ENCODE peak calls at places on chromosome 5, in five cellular contexts. One of them, this sample, is unnamed. For H3K4me1, the result is how much of the 10 kb centered on the place peaks cover.

GRCh38 chr5:78008356-78008967 is 232.3 kb upstream of the TBCA start:
- DNase-seq in aorta: no peak
- DNase-seq in lung: no peak
- DNase-seq in adipocyte: peak
- DNase-seq in heart right ventricle: no peak
- DNase-seq in this sample: no peak

GRCh38 chr5:126851441-126852103 is 74.6 kb downstream of the LMNB1 start:
- DNase-seq in aorta: no peak
- DNase-seq in lung: no peak
- DNase-seq in adipocyte: no peak
- DNase-seq in heart right ventricle: peak
- DNase-seq in this sample: peak

GRCh38 chr5:26553079-26553478 is 485.3 kb downstream of the CDH9 start:
- DNase-seq in aorta: no peak
- DNase-seq in lung: no peak
- DNase-seq in adipocyte: no peak
- DNase-seq in heart right ventricle: no peak
- DNase-seq in this sample: no peak

GRCh38 chr5:180591249-180591887 is at the start of gene SCGB3A1:
- DNase-seq in aorta: no peak
- DNase-seq in lung: peak
- DNase-seq in adipocyte: peak
- DNase-seq in heart right ventricle: no peak
- DNase-seq in this sample: no peak

GRCh38 chr5:124963236-124963929 is 216.9 kb upstream of the ZNF608 start:
- DNase-seq in aorta: no peak
- DNase-seq in lung: no peak
- DNase-seq in adipocyte: peak
- DNase-seq in heart right ventricle: no peak
- DNase-seq in this sample: no peak

GRCh38 chr5:67032921-67033664 is 163.5 kb downstream of the CD180 start:
- DNase-seq in aorta: no peak
- DNase-seq in lung: no peak
- DNase-seq in adipocyte: peak
- DNase-seq in heart right ventricle: no peak
- DNase-seq in this sample: no peak

GRCh38 chr5:5667136-5667554 is 244.7 kb downstream of the ICE1 start:
- DNase-seq in aorta: no peak
- DNase-seq in lung: no peak
- DNase-seq in adipocyte: no peak
- DNase-seq in heart right ventricle: no peak
- DNase-seq in this sample: no peak

GRCh38 chr5:78591227-78591626 is 57.3 kb downstream of the LHFPL2 start:
- DNase-seq in aorta: no peak
- DNase-seq in lung: no peak
- DNase-seq in adipocyte: peak
- DNase-seq in heart right ventricle: no peak
- DNase-seq in this sample: no peak

GRCh38 chr5:89582768-89583339 is 699.9 kb upstream of the MEF2C start:
- DNase-seq in aorta: no peak
- DNase-seq in lung: no peak
- DNase-seq in adipocyte: no peak
- DNase-seq in heart right ventricle: no peak
- DNase-seq in this sample: no peak

GRCh38 chr5:40914835-40915234 is 5.5 kb downstream of the C7 start:
- DNase-seq in aorta: no peak
- DNase-seq in lung: no peak
- DNase-seq in adipocyte: peak
- DNase-seq in heart right ventricle: no peak
- DNase-seq in this sample: no peak

GRCh38 chr5:157455057-157455456 is 5.0 kb upstream of the NIPAL4 start:
- DNase-seq in aorta: no peak
- DNase-seq in lung: no peak
- DNase-seq in adipocyte: no peak
- DNase-seq in heart right ventricle: no peak
- DNase-seq in this sample: no peak

GRCh38 chr5:139391570-139392323 is 2.0 kb upstream of the MZB1 start:
- DNase-seq in aorta: no peak
- DNase-seq in lung: no peak
- DNase-seq in adipocyte: no peak
- DNase-seq in heart right ventricle: no peak
- DNase-seq in this sample: no peak

GRCh38 chr5:144276034-144276822 is 105.6 kb downstream of the KCTD16 start:
- DNase-seq in aorta: no peak
- DNase-seq in lung: no peak
- DNase-seq in adipocyte: peak
- DNase-seq in heart right ventricle: no peak
- DNase-seq in this sample: no peak

GRCh38 chr5:73232266-73233041 is 59.5 kb downstream of the TMEM174 start:
- DNase-seq in aorta: no peak
- DNase-seq in lung: no peak
- DNase-seq in adipocyte: no peak
- DNase-seq in heart right ventricle: no peak
- DNase-seq in this sample: no peak

GRCh38 chr5:77259479-77259878 is 49.0 kb downstream of the PDE8B start:
- DNase-seq in aorta: no peak
- DNase-seq in lung: no peak
- DNase-seq in adipocyte: no peak
- DNase-seq in heart right ventricle: no peak
- DNase-seq in this sample: no peak

GRCh38 chr5:68433921-68434879 is 218.6 kb downstream of the PIK3R1 start:
- DNase-seq in aorta: peak
- DNase-seq in lung: peak
- DNase-seq in adipocyte: peak
- DNase-seq in heart right ventricle: peak
- DNase-seq in this sample: peak

GRCh38 chr5:169980418-169981053 is at the start of gene INSYN2B:
- DNase-seq in aorta: peak
- DNase-seq in lung: peak
- DNase-seq in adipocyte: peak
- DNase-seq in heart right ventricle: peak
- DNase-seq in this sample: peak

GRCh38 chr5:42840279-42840678 is 28.6 kb upstream of the SELENOP start:
- DNase-seq in aorta: peak
- DNase-seq in lung: peak
- DNase-seq in adipocyte: peak
- DNase-seq in heart right ventricle: peak
- DNase-seq in this sample: peak

GRCh38 chr5:125798311-125798710 is 624.9 kb upstream of the GRAMD2B start:
- DNase-seq in aorta: no peak
- DNase-seq in lung: no peak
- DNase-seq in adipocyte: peak
- DNase-seq in heart right ventricle: no peak
- DNase-seq in this sample: no peak

GRCh38 chr5:44603496-44604272 is 205.1 kb upstream of the MRPS30 start:
- DNase-seq in aorta: no peak
- DNase-seq in lung: no peak
- DNase-seq in adipocyte: no peak
- DNase-seq in heart right ventricle: no peak
- DNase-seq in this sample: no peak

GRCh38 chr5:79396265-79396664 is 117.7 kb downstream of the HOMER1 start:
- DNase-seq in aorta: no peak
- DNase-seq in lung: no peak
- DNase-seq in adipocyte: no peak
- DNase-seq in heart right ventricle: no peak
- DNase-seq in this sample: no peak

GRCh38 chr5:61401726-61402125 is 69.7 kb downstream of the ZSWIM6 start:
- DNase-seq in aorta: no peak
- DNase-seq in lung: no peak
- DNase-seq in adipocyte: peak
- DNase-seq in heart right ventricle: no peak
- DNase-seq in this sample: no peak

GRCh38 chr5:61398440-61398839 is 66.4 kb downstream of the ZSWIM6 start:
- DNase-seq in aorta: no peak
- DNase-seq in lung: no peak
- DNase-seq in adipocyte: no peak
- DNase-seq in heart right ventricle: no peak
- DNase-seq in this sample: no peak

GRCh38 chr5:61397238-61397637 is 65.2 kb downstream of the ZSWIM6 start:
- DNase-seq in aorta: no peak
- DNase-seq in lung: no peak
- DNase-seq in adipocyte: no peak
- DNase-seq in heart right ventricle: no peak
- DNase-seq in this sample: no peak

GRCh38 chr5:61397937-61398336 is 65.9 kb downstream of the ZSWIM6 start:
- DNase-seq in aorta: no peak
- DNase-seq in lung: no peak
- DNase-seq in adipocyte: no peak
- DNase-seq in heart right ventricle: no peak
- DNase-seq in this sample: no peak

GRCh38 chr5:61399679-61400078 is 67.6 kb downstream of the ZSWIM6 start:
- DNase-seq in aorta: no peak
- DNase-seq in lung: no peak
- DNase-seq in adipocyte: no peak
- DNase-seq in heart right ventricle: no peak
- DNase-seq in this sample: no peak
- H3K4me1 ChIP-seq in aorta: under half
- H3K4me1 ChIP-seq in lung: under half
- H3K4me1 ChIP-seq in adipocyte: under half
- H3K4me1 ChIP-seq in heart right ventricle: under half
- H3K4me1 ChIP-seq in this sample: under half

DNA sequence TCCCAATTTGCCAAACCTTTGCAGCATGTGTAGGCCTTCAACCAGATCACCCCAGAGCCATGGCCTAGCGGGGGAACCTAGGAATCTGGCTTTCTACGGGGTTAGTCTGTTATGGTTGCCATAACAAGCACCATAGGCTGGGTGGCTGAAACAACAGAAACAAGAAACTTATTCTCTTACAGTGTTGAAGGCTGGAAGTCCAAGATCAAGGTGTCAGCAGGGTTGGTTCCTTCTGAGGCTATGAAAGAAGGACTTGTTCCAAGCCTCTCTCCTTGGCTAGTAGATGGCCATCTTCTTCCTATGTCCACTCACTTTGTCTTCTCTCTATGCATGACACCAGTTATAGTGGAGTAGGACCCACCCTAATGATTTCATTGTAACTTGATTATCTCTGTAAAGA is 6.1 kb downstream of the FGF1 start:
- DNase-seq in aorta: no peak
- DNase-seq in lung: no peak
- DNase-seq in adipocyte: no peak
- DNase-seq in heart right ventricle: no peak
- DNase-seq in this sample: no peak
- H3K4me3 ChIP-seq in aorta: no peak
- H3K4me3 ChIP-seq in lung: no peak
- H3K4me3 ChIP-seq in adipocyte: no peak
- H3K4me3 ChIP-seq in heart right ventricle: no peak
- H3K4me3 ChIP-seq in this sample: no peak

GRCh38 chr5:72171667-72172066 is 64.4 kb downstream of the MAP1B start:
- DNase-seq in aorta: no peak
- DNase-seq in lung: no peak
- DNase-seq in adipocyte: no peak
- DNase-seq in heart right ventricle: peak
- DNase-seq in this sample: no peak

GRCh38 chr5:72167257-72167656 is 60.0 kb downstream of the MAP1B start:
- DNase-seq in aorta: no peak
- DNase-seq in lung: no peak
- DNase-seq in adipocyte: no peak
- DNase-seq in heart right ventricle: no peak
- DNase-seq in this sample: no peak

GRCh38 chr5:72167790-72168189 is 60.5 kb downstream of the MAP1B start:
- DNase-seq in aorta: peak
- DNase-seq in lung: no peak
- DNase-seq in adipocyte: peak
- DNase-seq in heart right ventricle: peak
- DNase-seq in this sample: peak

GRCh38 chr5:72172832-72173231 is 65.6 kb downstream of the MAP1B start:
- DNase-seq in aorta: no peak
- DNase-seq in lung: no peak
- DNase-seq in adipocyte: no peak
- DNase-seq in heart right ventricle: no peak
- DNase-seq in this sample: no peak

DNA sequence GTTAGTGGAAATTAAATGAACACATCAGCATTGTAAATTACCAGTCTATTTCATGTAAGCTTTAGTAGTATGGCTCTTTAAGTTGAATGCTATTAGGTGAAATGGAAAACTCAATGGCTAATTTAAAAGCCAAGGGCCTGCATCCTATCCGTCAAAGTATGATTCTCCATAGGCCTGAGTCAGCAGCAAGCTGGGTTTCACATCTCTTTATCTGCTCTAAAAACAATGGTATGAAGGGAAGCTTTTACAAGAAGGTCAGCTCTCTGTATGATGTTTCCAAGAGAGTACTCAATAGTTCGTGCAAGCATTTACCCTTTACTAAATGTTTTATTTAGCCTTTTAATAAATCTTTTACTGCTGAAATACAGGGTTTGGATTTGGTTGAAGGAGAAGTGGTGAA is 62.8 kb downstream of the MAP1B start:
- DNase-seq in aorta: no peak
- DNase-seq in lung: no peak
- DNase-seq in adipocyte: no peak
- DNase-seq in heart right ventricle: no peak
- DNase-seq in this sample: no peak
- H3K4me1 ChIP-seq in aorta: under half
- H3K4me1 ChIP-seq in lung: under half
- H3K4me1 ChIP-seq in adipocyte: under half
- H3K4me1 ChIP-seq in heart right ventricle: under half
- H3K4me1 ChIP-seq in this sample: under half

DNA sequence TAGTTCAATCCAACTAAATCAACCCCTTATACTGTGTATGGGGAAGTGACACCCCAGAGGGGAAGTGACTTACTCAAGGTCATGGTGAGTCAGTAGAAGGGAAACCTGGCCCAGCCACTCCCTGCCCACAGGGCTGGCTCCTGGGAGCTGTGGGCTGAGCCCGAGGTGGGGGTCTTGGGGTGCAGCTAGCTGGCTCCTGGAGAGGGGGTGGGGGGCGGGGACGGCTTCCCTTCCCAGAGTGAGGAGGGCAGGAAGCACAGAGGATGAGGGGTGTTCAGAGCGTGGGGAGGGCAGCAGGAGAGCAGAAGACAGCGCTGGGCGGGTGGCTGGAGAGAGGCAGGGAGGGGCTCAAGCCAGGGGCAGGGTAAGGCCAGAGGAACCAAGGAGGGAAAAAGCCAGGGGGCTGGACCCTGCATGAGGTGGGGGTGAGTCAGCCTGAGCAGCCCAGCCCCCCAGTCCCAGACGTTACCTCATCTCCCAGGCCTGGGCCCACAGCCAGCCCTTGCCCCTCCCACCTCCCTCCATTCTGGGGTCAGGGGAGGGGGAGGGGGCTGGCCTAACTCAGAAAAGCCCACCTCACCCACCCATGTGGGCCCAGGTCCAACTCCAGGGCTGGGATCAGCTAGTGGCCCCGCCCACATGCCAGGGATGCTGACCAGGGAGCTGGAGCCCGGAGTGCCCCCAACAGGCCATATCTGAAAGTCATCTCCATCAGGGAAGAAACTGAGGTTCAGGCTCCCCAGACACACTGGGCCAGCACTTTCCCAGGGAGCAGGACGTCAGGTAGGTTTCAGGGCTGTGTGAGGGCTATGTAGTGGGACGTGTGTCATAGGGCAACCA is 2.8 kb downstream of the PDLIM7 start:
- DNase-seq in aorta: peak
- DNase-seq in lung: peak
- DNase-seq in adipocyte: peak
- DNase-seq in heart right ventricle: peak
- DNase-seq in this sample: peak
- H3K4me3 ChIP-seq in aorta: no peak
- H3K4me3 ChIP-seq in lung: no peak
- H3K4me3 ChIP-seq in adipocyte: peak
- H3K4me3 ChIP-seq in heart right ventricle: peak
- H3K4me3 ChIP-seq in this sample: no peak

This sample was measured in right cardiac atrium.